ENCODE peak calls at places on chromosome 21, in four cellular contexts. W, O, G and E are unnamed samples.
A peak's percentile ranks its signal among the peaks of the same experiment; 100 is the strongest.

GRCh38 chr21:43976661-43977060 is 35.4 kb upstream of the TRAPPC10 start:
- DNase-seq in W (peak; percentile 68), O (no peak), G (no peak), E (no peak)

GRCh38 chr21:44932366-44933181 is 7.3 kb upstream of the SLX9 start:
- DNase-seq in W (peak; percentile 46), O (peak; percentile 46), G (peak; percentile 47), E (peak; percentile 68)

GRCh38 chr21:14382486-14382834 is 486 bp downstream of the HSPA13 start:
- DNase-seq in W (peak; percentile 42), O (no peak), G (no peak), E (peak; percentile 39)

GRCh38 chr21:37496972-37497371 is 130.4 kb downstream of the DYRK1A start:
- DNase-seq in W (peak; percentile 13), O (no peak), G (no peak), E (peak; percentile 15)

GRCh38 chr21:35428489-35428888 is 379.4 kb upstream of the RUNX1 start:
- DNase-seq in W (peak; percentile 63), O (no peak), G (no peak), E (peak; percentile 3)

GRCh38 chr21:36518883-36519492 is 39.1 kb upstream of the CLDN14 start:
- DNase-seq in W (no peak), O (no peak), G (no peak), E (no peak)

GRCh38 chr21:14677639-14678179 is 131.6 kb upstream of the SAMSN1 start:
- DNase-seq in W (no peak), O (no peak), G (no peak), E (no peak)

GRCh38 chr21:25560151-25560783 is 47.0 kb downstream of the MRPL39 start:
- DNase-seq in W (no peak), O (no peak), G (no peak), E (peak; percentile 28)

GRCh38 chr21:40881767-40882166 is 34.8 kb upstream of the DSCAM start:
- DNase-seq in W (no peak), O (no peak), G (no peak), E (no peak)

GRCh38 chr21:35163381-35163780 is 114.3 kb upstream of the RUNX1 start:
- DNase-seq in W (peak; percentile 81), O (no peak), G (no peak), E (peak; percentile 42)

GRCh38 chr21:46483300-46484295 is 24.9 kb downstream of the DIP2A start:
- DNase-seq in W (peak; percentile 5), O (no peak), G (no peak), E (no peak)

GRCh38 chr21:45512626-45513002 is 29.6 kb downstream of the SLC19A1 start:
- DNase-seq in W (no peak), O (no peak), G (no peak), E (no peak)

GRCh38 chr21:38121888-38122705 is 134.7 kb upstream of the KCNJ15 start:
- DNase-seq in W (peak; percentile 20), O (no peak), G (no peak), E (no peak)

GRCh38 chr21:44706026-44706705 is 5.2 kb downstream of the TSPEAR start:
- DNase-seq in W (no peak), O (no peak), G (no peak), E (no peak)

GRCh38 chr21:34054259-34054658 is 19.1 kb upstream of the MRPS6 start:
- DNase-seq in W (no peak), O (no peak), G (no peak), E (no peak)

GRCh38 chr21:35963920-35964451 is 96.3 kb downstream of the SETD4 start:
- DNase-seq in W (peak; percentile 72), O (no peak), G (no peak), E (peak; percentile 34)

GRCh38 chr21:21688877-21689276 is 690.7 kb downstream of the NCAM2 start:
- DNase-seq in W (peak; percentile 31), O (no peak), G (no peak), E (peak; percentile 57)

GRCh38 chr21:40793057-40793456 is 53.9 kb downstream of the DSCAM start:
- DNase-seq in W (peak; percentile 49), O (no peak), G (no peak), E (no peak)

GRCh38 chr21:17396948-17397347 is 115.9 kb upstream of the CXADR start:
- DNase-seq in W (no peak), O (no peak), G (no peak), E (no peak)

GRCh38 chr21:25385912-25386474 is 221.3 kb downstream of the MRPL39 start:
- DNase-seq in W (peak; percentile 71), O (peak; percentile 21), G (no peak), E (peak; percentile 71)

GRCh38 chr21:19565587-19565986 is 1162.0 kb upstream of the TMPRSS15 start:
- DNase-seq in W (no peak), O (no peak), G (no peak), E (no peak)

GRCh38 chr21:35138665-35139381 is 89.7 kb upstream of the RUNX1 start:
- DNase-seq in W (peak; percentile 37), O (peak; percentile 74), G (no peak), E (peak; percentile 50)

GRCh38 chr21:33063907-33064622 is 5.9 kb upstream of the OLIG1 start:
- DNase-seq in W (no peak), O (no peak), G (no peak), E (no peak)

GRCh38 chr21:8990326-8991087 is 1530.9 kb upstream of the TPTE start:
- DNase-seq in W (no peak), O (no peak), G (no peak), E (no peak)

GRCh38 chr21:44749759-44750674 is 38.6 kb upstream of the TSPEAR start:
- DNase-seq in W (no peak), O (no peak), G (no peak), E (no peak)

GRCh38 chr21:34967509-34968289 is 81.4 kb downstream of the RUNX1 start:
- DNase-seq in W (no peak), O (peak; percentile 60), G (no peak), E (peak; percentile 31)

DNA sequence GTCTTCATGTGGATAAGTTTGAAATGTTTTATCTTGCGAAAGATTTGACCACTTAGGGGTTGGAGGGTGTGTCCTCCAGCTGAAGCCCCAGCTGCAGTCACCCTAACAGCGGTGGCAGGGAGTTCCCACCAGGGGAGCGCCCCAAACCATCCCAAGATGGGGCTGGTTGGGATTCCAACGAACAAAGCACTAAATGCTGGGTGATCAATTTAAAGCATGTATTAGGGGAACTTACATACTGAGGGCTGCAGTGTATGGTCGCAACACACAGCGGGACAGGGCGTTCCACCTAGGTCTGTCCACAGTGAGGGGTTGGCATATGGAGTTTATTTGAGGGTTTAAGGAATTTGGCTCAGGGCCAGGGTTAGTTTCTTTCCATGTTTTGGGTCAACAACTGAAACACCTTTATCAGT is 26.3 kb downstream of the SLC37A1 start:
- DNase-seq in W (no peak), O (no peak), G (no peak), E (no peak)
- TF ChIP-seq CTCF in W (no peak), O (no peak), G (no peak), E (no peak)

GRCh38 chr21:39661121-39661520 is 48.4 kb downstream of the B3GALT5 start:
- DNase-seq in W (no peak), O (no peak), G (no peak), E (no peak)

GRCh38 chr21:39660596-39660995 is 47.9 kb downstream of the B3GALT5 start:
- DNase-seq in W (peak; percentile 81), O (no peak), G (peak; percentile 66), E (peak; percentile 92)

GRCh38 chr21:39659070-39659815 is 46.5 kb downstream of the B3GALT5 start:
- DNase-seq in W (no peak), O (no peak), G (no peak), E (no peak)

GRCh38 chr21:39661740-39662139 is 49.0 kb downstream of the B3GALT5 start:
- DNase-seq in W (no peak), O (no peak), G (no peak), E (no peak)

DNA sequence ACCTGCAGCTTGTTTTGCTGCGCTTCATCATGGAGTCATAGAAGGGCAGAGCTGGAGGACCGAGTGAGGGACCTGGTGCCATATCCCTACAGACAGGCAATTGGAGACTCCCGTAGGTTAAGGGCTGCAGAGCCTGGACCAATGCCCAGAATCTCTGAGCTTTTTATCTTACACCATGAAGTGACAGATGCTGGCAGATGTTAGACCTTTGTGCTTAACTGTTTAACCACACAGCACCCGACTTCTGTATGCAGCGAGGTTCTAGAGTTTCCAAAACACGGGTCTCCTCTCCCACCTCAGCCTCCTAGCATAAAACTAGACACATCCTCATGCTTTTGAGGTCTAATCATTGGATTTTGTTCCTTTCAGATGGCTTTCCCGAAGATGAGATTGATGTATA is 47.5 kb downstream of the B3GALT5 start:
- DNase-seq in W (peak; percentile 54), O (no peak), G (peak; percentile 57), E (peak; percentile 78)
- H3K4me3 ChIP-seq in W (peak overlapping the region; percentile 17), O (no peak overlapping the region), G (no peak overlapping the region), E (peak overlapping the region; percentile 0)

GRCh38 chr21:27823652-27824201 is 856.8 kb upstream of the ADAMTS5 start:
- DNase-seq in W (no peak), O (no peak), G (no peak), E (no peak)
- TF ChIP-seq CTCF in W (no peak), O (no peak), G (no peak), E (no peak)

GRCh38 chr21:31732891-31733520 is 1.1 kb upstream of the SCAF4 start:
- DNase-seq in W (peak; percentile 33), O (peak; percentile 3), G (peak; percentile 20), E (peak; percentile 61)
- H3K4me3 ChIP-seq in W (peak overlapping the region; percentile 62), O (peak overlapping the region; percentile 61), G (peak overlapping the region; percentile 96), E (peak overlapping the region; percentile 65)